ENCODE peak calls at places on chromosomes 13 and 19, in nine cellular contexts. J is lower lobe of right lung, W is psoas muscle, N is esophagus squamous epithelium, A is PC-3, E is neuronal stem cell, C is left lung, T is mucosa of descending colon, K is IMR-90. B is an unnamed sample. For H3K4me1, the result is how much of the 10 kb centered on the place peaks cover.

GRCh38 chr19:13096968-13097330 is 5.7 kb downstream of the LYL1 start:
- DNase-seq in J (no peak), W (no peak), N (no peak), A (no peak), E (no peak), C (no peak), T (no peak), K (no peak), B (no peak)

GRCh38 chr19:53898166-53898565 is 10.9 kb upstream of the CACNG7 start:
- DNase-seq in J (no peak), W (no peak), N (no peak), A (no peak), E (no peak), C (no peak), T (no peak), K (no peak), B (no peak)

GRCh38 chr19:50994129-50994528 is 7.3 kb downstream of the KLK8 start:
- DNase-seq in J (no peak), W (no peak), N (no peak), A (peak), E (no peak), C (no peak), T (no peak), K (no peak), B (no peak)

GRCh38 chr13:106049171-106049570 is 486.3 kb downstream of the EFNB2 start:
- DNase-seq in J (no peak), W (no peak), N (no peak), A (no peak), E (no peak), C (no peak), T (no peak), K (no peak), B (no peak)

GRCh38 chr19:41023193-41023592 is 32.1 kb downstream of the CYP2B6 start:
- DNase-seq in J (no peak), W (no peak), N (no peak), A (no peak), E (no peak), C (no peak), T (no peak), K (no peak), B (no peak)

GRCh38 chr19:2461751-2462634 is 5.2 kb upstream of the LMNB2 start:
- DNase-seq in J (peak), W (peak), N (no peak), A (peak), E (peak), C (peak), T (peak), K (peak), B (peak)

GRCh38 chr13:100630564-100630963 is 42.0 kb upstream of the GGACT start:
- DNase-seq in J (no peak), W (no peak), N (no peak), A (no peak), E (peak), C (no peak), T (no peak), K (no peak), B (no peak)

GRCh38 chr19:4744451-4745170 is 21.0 kb upstream of the DPP9 start:
- DNase-seq in J (no peak), W (no peak), N (no peak), A (peak), E (no peak), C (peak), T (no peak), K (peak), B (no peak)

GRCh38 chr13:32969516-32969941 is 46.7 kb upstream of the KL start:
- DNase-seq in J (no peak), W (no peak), N (no peak), A (no peak), E (no peak), C (no peak), T (no peak), K (peak), B (no peak)

GRCh38 chr19:7986321-7987083 is 18.9 kb downstream of the ELAVL1 start:
- DNase-seq in J (peak), W (no peak), N (no peak), A (peak), E (no peak), C (no peak), T (no peak), K (peak), B (no peak)

GRCh38 chr13:44257806-44258205 is 115.8 kb upstream of the SERP2 start:
- DNase-seq in J (no peak), W (no peak), N (no peak), A (no peak), E (no peak), C (no peak), T (no peak), K (no peak), B (no peak)

GRCh38 chr19:36151144-36152051 is 849 bp downstream of the COX7A1 start:
- DNase-seq in J (no peak), W (peak), N (no peak), A (no peak), E (no peak), C (no peak), T (no peak), K (no peak), B (peak)

GRCh38 chr19:56309511-56310185 is 5.0 kb downstream of the ZSCAN5A start:
- DNase-seq in J (peak), W (peak), N (no peak), A (peak), E (no peak), C (peak), T (peak), K (peak), B (peak)

GRCh38 chr13:110853235-110853721 is 61.6 kb downstream of the ANKRD10 start:
- DNase-seq in J (no peak), W (no peak), N (no peak), A (no peak), E (no peak), C (no peak), T (no peak), K (no peak), B (no peak)

GRCh38 chr19:29259153-29259552 is 46.2 kb upstream of the UQCRFS1 start:
- DNase-seq in J (no peak), W (no peak), N (no peak), A (no peak), E (no peak), C (no peak), T (no peak), K (no peak), B (no peak)

GRCh38 chr19:33551676-33552075 is 30.1 kb upstream of the PEPD start:
- DNase-seq in J (no peak), W (no peak), N (no peak), A (no peak), E (no peak), C (no peak), T (no peak), K (no peak), B (peak)

GRCh38 chr13:42364613-42365000 is 92.7 kb downstream of the AKAP11 start:
- DNase-seq in J (no peak), W (no peak), N (no peak), A (no peak), E (peak), C (no peak), T (no peak), K (no peak), B (no peak)

GRCh38 chr13:42355841-42356575 is 84.1 kb downstream of the AKAP11 start:
- DNase-seq in J (no peak), W (no peak), N (no peak), A (no peak), E (no peak), C (no peak), T (no peak), K (no peak), B (no peak)

GRCh38 chr13:42363941-42364612 is 92.1 kb downstream of the AKAP11 start:
- DNase-seq in J (no peak), W (no peak), N (no peak), A (peak), E (no peak), C (no peak), T (no peak), K (peak), B (no peak)

GRCh38 chr13:42360046-42360445 is 88.1 kb downstream of the AKAP11 start:
- DNase-seq in J (no peak), W (no peak), N (no peak), A (no peak), E (no peak), C (no peak), T (no peak), K (no peak), B (no peak)

DNA sequence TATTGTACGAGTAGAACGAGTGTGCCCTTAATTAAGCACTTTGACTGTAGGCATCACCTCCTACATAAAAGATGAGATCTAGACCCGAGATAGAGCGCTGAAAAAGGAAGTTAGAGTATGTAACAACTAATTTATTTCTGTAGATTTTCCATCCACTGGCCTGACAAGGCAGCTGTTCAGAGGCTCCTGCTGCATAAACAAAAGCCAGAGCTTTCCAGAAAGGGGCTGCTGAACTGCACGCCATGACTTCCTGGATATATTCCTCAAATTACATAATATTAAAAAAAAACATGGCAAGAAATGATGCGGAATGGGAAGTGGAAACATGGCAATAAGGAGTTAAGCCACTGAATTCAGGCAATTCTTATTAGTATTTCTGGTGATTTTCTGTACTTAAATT is 89.7 kb downstream of the AKAP11 start:
- DNase-seq in J (no peak), W (no peak), N (no peak), A (no peak), E (no peak), C (no peak), T (no peak), K (no peak), B (no peak)
- H3K4me1 ChIP-seq in J (under half), W (under half), N (under half), A (under half), E (under half), C (under half), T (under half), K (under half), B (under half)

DNA sequence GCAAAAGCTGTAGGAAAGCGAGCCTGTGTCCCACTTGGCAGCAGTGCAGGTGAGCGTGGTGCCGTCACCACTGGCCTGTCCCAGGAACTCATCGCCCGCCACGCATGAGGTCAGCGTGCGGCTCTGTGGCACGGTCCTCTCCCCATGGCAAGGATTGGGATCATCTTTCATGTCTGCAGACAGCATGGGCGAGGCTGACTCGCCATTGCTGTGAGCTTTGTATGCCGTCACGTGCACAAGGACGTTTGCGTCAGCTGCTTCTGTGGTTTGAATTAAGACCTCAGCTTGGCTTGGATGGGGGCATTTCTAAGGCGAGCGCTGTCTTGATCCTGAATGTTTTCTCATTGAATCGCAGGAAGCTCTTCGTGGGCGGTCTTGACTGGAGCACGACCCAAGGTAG is 9.8 kb downstream of the DAZAP1 start:
- DNase-seq in J (no peak), W (peak), N (no peak), A (no peak), E (no peak), C (no peak), T (no peak), K (peak), B (no peak)
- H3K4me1 ChIP-seq in J (half or more), W (half or more), N (half or more), A (under half), E (under half), C (under half), T (under half), K (under half), B (half or more)

DNA sequence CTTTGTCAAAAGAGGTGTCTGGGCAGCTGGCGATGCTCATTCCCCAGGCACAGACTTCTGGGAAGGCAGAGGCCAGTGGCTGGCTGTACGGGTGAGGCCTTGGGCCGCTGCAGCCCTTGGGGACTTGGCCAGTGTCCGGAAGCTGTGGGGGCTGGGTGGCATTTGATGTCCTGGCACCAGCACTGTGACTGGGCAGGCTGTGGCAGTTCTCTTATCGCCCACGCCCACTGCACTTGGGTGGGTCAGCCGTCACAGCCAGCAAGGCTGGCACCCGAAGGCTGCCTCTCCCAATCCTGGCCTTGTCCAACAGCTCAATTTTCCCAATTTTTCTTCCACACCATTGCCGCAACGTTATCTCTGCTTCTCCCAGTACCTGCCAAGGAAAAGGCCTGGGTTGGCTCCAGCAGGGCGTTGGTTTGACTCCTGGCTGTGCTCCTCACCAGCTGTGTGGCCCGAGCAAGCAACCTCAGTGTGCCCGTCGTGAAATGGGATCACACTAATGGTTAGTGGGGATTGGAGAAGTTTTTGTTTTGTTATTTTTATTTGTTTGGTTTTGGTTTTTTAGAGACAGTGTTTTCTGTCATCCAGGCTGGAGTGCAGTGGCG is 12.7 kb upstream of the SLC44A2 start:
- DNase-seq in J (peak), W (peak), N (no peak), A (no peak), E (no peak), C (peak), T (peak), K (no peak), B (peak)
- H3K4me1 ChIP-seq in J (half or more), W (under half), N (half or more), A (under half), E (under half), C (under half), T (under half), K (under half), B (half or more)

DNA sequence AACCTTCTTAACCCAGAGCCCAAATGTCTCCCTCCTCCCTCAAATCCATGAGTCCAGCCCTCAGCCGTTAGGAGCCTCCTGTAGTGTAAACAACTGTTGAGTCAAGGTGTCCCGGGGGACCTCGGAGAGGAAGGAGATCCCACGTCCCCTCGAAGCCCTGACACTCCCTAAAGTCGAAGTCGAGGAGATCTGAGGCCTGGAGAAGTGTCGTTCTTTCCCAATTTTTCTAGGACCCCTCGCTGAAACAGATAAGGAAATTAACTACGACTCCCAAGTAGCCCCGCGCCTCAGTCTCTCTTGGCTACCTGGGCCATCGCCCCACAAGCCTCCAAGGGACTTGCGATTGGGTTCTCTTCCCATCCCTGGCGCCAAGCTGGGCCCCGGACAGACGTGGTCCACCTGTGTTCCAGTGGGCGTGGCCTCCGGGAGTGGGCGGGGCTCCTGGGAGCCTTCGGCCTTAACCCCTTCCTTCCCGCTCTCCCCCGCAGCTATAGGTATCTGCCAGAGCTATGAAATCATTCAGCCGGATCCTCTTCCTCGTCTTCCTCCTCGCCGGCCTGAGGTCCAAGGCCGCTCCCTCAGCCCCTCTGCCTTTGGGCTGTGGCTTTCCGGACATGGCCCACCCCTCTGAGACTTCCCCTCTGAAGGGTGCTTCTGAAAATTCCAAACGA is 869 bp downstream of the GFY start:
- DNase-seq in J (no peak), W (no peak), N (no peak), A (peak), E (no peak), C (no peak), T (no peak), K (no peak), B (no peak)
- H3K4me1 ChIP-seq in J (under half), W (under half), N (under half), A (under half), E (under half), C (under half), T (under half), K (under half), B (under half)

GRCh38 chr19:1170938-1171754 is 2.9 kb downstream of the SBNO2 start:
- DNase-seq in J (peak), W (no peak), N (no peak), A (peak), E (no peak), C (no peak), T (peak), K (no peak), B (peak)
- H3K4me1 ChIP-seq in J (half or more), W (under half), N (half or more), A (under half), E (under half), C (under half), T (under half), K (under half), B (half or more)

GRCh38 chr19:46979770-46980105 is 39.9 kb upstream of the NPAS1 start:
- DNase-seq in J (no peak), W (no peak), N (no peak), A (no peak), E (no peak), C (no peak), T (peak), K (no peak), B (peak)

GRCh38 chr19:46978470-46978869 is 41.2 kb upstream of the NPAS1 start:
- DNase-seq in J (no peak), W (no peak), N (no peak), A (no peak), E (no peak), C (no peak), T (no peak), K (no peak), B (no peak)

GRCh38 chr19:46981296-46981695 is 38.3 kb upstream of the NPAS1 start:
- DNase-seq in J (no peak), W (no peak), N (no peak), A (no peak), E (no peak), C (no peak), T (peak), K (no peak), B (no peak)

GRCh38 chr19:46979103-46979769 is 40.4 kb upstream of the NPAS1 start:
- DNase-seq in J (no peak), W (no peak), N (no peak), A (no peak), E (no peak), C (no peak), T (peak), K (no peak), B (no peak)

DNA sequence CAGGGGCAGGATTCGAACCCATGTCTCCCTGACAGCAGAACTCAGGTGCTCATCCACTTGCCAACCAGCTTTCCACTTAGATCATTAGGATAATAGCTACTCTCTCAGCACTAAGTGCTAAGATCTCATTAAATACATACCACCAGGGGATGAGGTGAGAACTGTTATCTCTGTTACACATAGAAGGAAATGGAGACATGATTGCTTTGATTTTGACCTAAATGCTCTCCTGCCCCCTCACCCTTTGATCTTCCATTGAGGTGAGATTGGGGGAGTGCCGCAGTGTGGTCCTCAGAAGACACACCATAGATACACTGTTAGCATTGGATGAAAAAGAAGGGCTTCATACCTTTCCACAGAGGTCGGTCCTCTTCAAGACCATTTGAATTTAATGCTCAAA is 38.9 kb upstream of the NPAS1 start:
- DNase-seq in J (no peak), W (no peak), N (no peak), A (no peak), E (no peak), C (no peak), T (no peak), K (no peak), B (no peak)
- H3K4me1 ChIP-seq in J (half or more), W (half or more), N (half or more), A (under half), E (under half), C (under half), T (under half), K (under half), B (under half)

GRCh38 chr13:23680836-23681235 is 110.6 kb downstream of the TNFRSF19 start:
- DNase-seq in J (no peak), W (no peak), N (no peak), A (no peak), E (no peak), C (no peak), T (no peak), K (no peak), B (no peak)

GRCh38 chr13:23681253-23681652 is 111.0 kb downstream of the TNFRSF19 start:
- DNase-seq in J (no peak), W (no peak), N (no peak), A (no peak), E (no peak), C (no peak), T (no peak), K (peak), B (no peak)

GRCh38 chr13:23686948-23687347 is 116.7 kb downstream of the TNFRSF19 start:
- DNase-seq in J (no peak), W (no peak), N (no peak), A (no peak), E (no peak), C (no peak), T (no peak), K (no peak), B (no peak)

GRCh38 chr13:23684647-23685046 is 114.4 kb downstream of the TNFRSF19 start:
- DNase-seq in J (no peak), W (no peak), N (no peak), A (no peak), E (peak), C (no peak), T (no peak), K (no peak), B (no peak)

GRCh38 chr13:23683084-23683483 is 112.9 kb downstream of the TNFRSF19 start:
- DNase-seq in J (no peak), W (no peak), N (no peak), A (no peak), E (no peak), C (no peak), T (no peak), K (no peak), B (no peak)
- H3K4me1 ChIP-seq in J (under half), W (under half), N (under half), A (under half), E (under half), C (under half), T (under half), K (under half), B (under half)

B was measured in spleen.